ENCODE peak calls at places on chromosomes 2 and 18, in five cellular contexts. P is neural progenitor cell, Q is H7, I is choroid plexus epithelial cell, K is progenitor cell of endocrine pancreas. U is an unnamed sample.

GRCh38 chr18:24397131-24397693 is 412 bp downstream of the OSBPL1A start:
- DNase-seq in P (peak; percentile 82), Q (peak; percentile 67), I (peak; percentile 86), K (no peak), U (peak; percentile 70)

GRCh38 chr2:37156071-37156856 is 516 bp downstream of the EIF2AK2 start:
- DNase-seq in P (peak; percentile 7), Q (peak; percentile 53), I (peak; percentile 68), K (no peak), U (peak; percentile 29)

GRCh38 chr18:22872894-22873537 is 60.1 kb upstream of the RBBP8 start:
- DNase-seq in P (no peak), Q (no peak), I (peak; percentile 40), K (no peak), U (no peak)

GRCh38 chr2:85221291-85221690 is 88.1 kb downstream of the TCF7L1 start:
- DNase-seq in P (no peak), Q (no peak), I (no peak), K (no peak), U (no peak)

GRCh38 chr2:161112885-161113284 is 47.3 kb upstream of the TANK start:
- DNase-seq in P (no peak), Q (no peak), I (no peak), K (no peak), U (no peak)

GRCh38 chr2:134558208-134558890 is 160.5 kb downstream of the TMEM163 start:
- DNase-seq in P (no peak), Q (no peak), I (no peak), K (no peak), U (no peak)

GRCh38 chr2:146135245-146135644 is 1615.3 kb upstream of the ZEB2 start:
- DNase-seq in P (no peak), Q (no peak), I (no peak), K (no peak), U (peak; percentile 18)

GRCh38 chr2:241300000-241300399 is 15.5 kb downstream of the HDLBP start:
- DNase-seq in P (no peak), Q (peak; percentile 50), I (no peak), K (no peak), U (peak; percentile 52)

GRCh38 chr2:74003494-74004211 is 18.9 kb downstream of the TET3 start:
- DNase-seq in P (peak; percentile 56), Q (peak; percentile 71), I (peak; percentile 49), K (no peak), U (peak; percentile 30)

GRCh38 chr18:47680488-47680887 is 250.0 kb downstream of the SMAD2 start:
- DNase-seq in P (no peak), Q (no peak), I (no peak), K (no peak), U (no peak)

GRCh38 chr2:237432484-237433092 is 18.6 kb upstream of the COL6A3 start:
- DNase-seq in P (no peak), Q (peak; percentile 38), I (peak; percentile 58), K (no peak), U (no peak)

GRCh38 chr2:96024336-96025106 is 10.2 kb downstream of the GPAT2 start:
- DNase-seq in P (no peak), Q (peak; percentile 54), I (no peak), K (no peak), U (peak; percentile 17)

GRCh38 chr2:39521876-39522517 is 84.9 kb upstream of the MAP4K3 start:
- DNase-seq in P (no peak), Q (no peak), I (no peak), K (no peak), U (no peak)

GRCh38 chr18:29271496-29271895 is 1094.6 kb upstream of the CDH2 start:
- DNase-seq in P (no peak), Q (no peak), I (peak; percentile 56), K (no peak), U (no peak)

GRCh38 chr2:133776936-133777587 is 208.8 kb upstream of the NCKAP5 start:
- DNase-seq in P (no peak), Q (no peak), I (no peak), K (no peak), U (no peak)

GRCh38 chr2:17892726-17893534 is 14.5 kb downstream of the KCNS3 start:
- DNase-seq in P (peak; percentile 22), Q (no peak), I (no peak), K (no peak), U (peak; percentile 30)

GRCh38 chr2:223725494-223725893 is 111.9 kb downstream of the AP1S3 start:
- DNase-seq in P (peak; percentile 78), Q (peak; percentile 72), I (peak; percentile 96), K (no peak), U (peak; percentile 85)

GRCh38 chr18:40555914-40556313 is 1399.1 kb upstream of the PIK3C3 start:
- DNase-seq in P (no peak), Q (no peak), I (peak; percentile 59), K (no peak), U (no peak)

GRCh38 chr2:112737544-112738232 is 16.9 kb downstream of the NT5DC4 start:
- DNase-seq in P (no peak), Q (no peak), I (no peak), K (no peak), U (no peak)

GRCh38 chr2:173891315-173892037 is 73.7 kb downstream of the SP3 start:
- DNase-seq in P (no peak), Q (no peak), I (no peak), K (no peak), U (no peak)

GRCh38 chr2:120403261-120403660 is 57.3 kb downstream of the INHBB start:
- DNase-seq in P (no peak), Q (no peak), I (no peak), K (no peak), U (no peak)

GRCh38 chr2:174750923-174751441 is 13.3 kb downstream of the CHRNA1 start:
- DNase-seq in P (no peak), Q (no peak), I (no peak), K (no peak), U (no peak)

GRCh38 chr2:2328847-2329246 is 2.2 kb downstream of the MYT1L start:
- DNase-seq in P (peak; percentile 91), Q (peak; percentile 42), I (peak; percentile 9), K (peak; percentile 55), U (peak; percentile 84)

GRCh38 chr2:173862612-173863217 is 102.5 kb downstream of the SP3 start:
- DNase-seq in P (no peak), Q (no peak), I (no peak), K (no peak), U (no peak)

GRCh38 chr2:235146206-235146605 is 194.4 kb downstream of the SH3BP4 start:
- DNase-seq in P (no peak), Q (no peak), I (no peak), K (no peak), U (no peak)

GRCh38 chr2:48781366-48781765 is 25.8 kb upstream of the LHCGR start:
- DNase-seq in P (no peak), Q (no peak), I (peak; percentile 2), K (no peak), U (no peak)

GRCh38 chr2:176137249-176137573 is 7.7 kb downstream of the HOXD8 start:
- DNase-seq in P (no peak), Q (no peak), I (no peak), K (no peak), U (no peak)

GRCh38 chr18:5309888-5310470 is 14.5 kb upstream of the ZBTB14 start:
- DNase-seq in P (no peak), Q (no peak), I (no peak), K (no peak), U (no peak)

U was measured in GM23338.